ENCODE peak calls at places on chromosomes 4 and X, in eight cellular contexts. H, Z, Q, W, K, G, N and R are unnamed samples. For H3K4me1, the result is how much of the 10 kb centered on the place peaks cover.

GRCh38 chr4:72468904-72469502 is 100.0 kb downstream of the ADAMTS3 start:
- DNase-seq in K (peak), G (no peak), Z (no peak), N (no peak), H (no peak), Q (peak), W (no peak), R (no peak)

GRCh38 chrX:151973262-151973661 is 1.2 kb downstream of the GABRE start:
- DNase-seq in G (no peak), W (no peak), K (no peak), Z (no peak), Q (no peak), N (no peak), H (no peak), R (no peak)

GRCh38 chr4:184911310-184911709 is 85.5 kb upstream of the ACSL1 start:
- DNase-seq in W (no peak), Z (no peak), K (peak), G (no peak), N (no peak), H (no peak), Q (no peak), R (no peak)

GRCh38 chrX:53684415-53685192 is 1.9 kb downstream of the HUWE1 start:
- DNase-seq in H (no peak), W (no peak), Q (no peak), G (no peak), Z (no peak), K (no peak), N (no peak), R (peak)

GRCh38 chr4:180407273-180407885 is 1835.8 kb upstream of the TENM3 start:
- DNase-seq in H (no peak), N (no peak), Q (no peak), W (no peak), Z (no peak), G (no peak), K (no peak), R (no peak)

GRCh38 chr4:80184053-80184790 is 13.1 kb upstream of the PRDM8 start:
- DNase-seq in K (peak), G (peak), W (peak), Q (peak), H (peak), Z (peak), N (peak), R (peak)

GRCh38 chrX:84932814-84933213 is 70.9 kb upstream of the APOOL start:
- DNase-seq in Q (no peak), Z (no peak), H (no peak), K (no peak), N (no peak), G (no peak), W (no peak), R (no peak)

GRCh38 chr4:15682790-15683495 is 1.3 kb downstream of the FAM200B start:
- DNase-seq in K (no peak), W (no peak), G (no peak), H (no peak), Z (no peak), N (no peak), Q (peak), R (no peak)

GRCh38 chrX:102837843-102838242 is 99.2 kb upstream of the RAB40AL start:
- DNase-seq in N (no peak), K (no peak), W (no peak), Z (no peak), H (no peak), G (no peak), Q (peak), R (no peak)

GRCh38 chr4:122224348-122224747 is 72.2 kb downstream of the BLTP1 start:
- DNase-seq in H (no peak), Z (no peak), K (no peak), N (no peak), Q (no peak), W (peak), G (no peak), R (no peak)

GRCh38 chr4:19038231-19038630 is 1016.7 kb upstream of the LCORL start:
- DNase-seq in N (no peak), K (no peak), Z (no peak), G (no peak), Q (no peak), W (no peak), H (no peak), R (no peak)

GRCh38 chrX:37912286-37912685 is 64.9 kb upstream of the DYNLT3 start:
- DNase-seq in Z (no peak), Q (peak), W (no peak), N (no peak), H (no peak), G (no peak), K (peak), R (no peak)

GRCh38 chr4:152114562-152114961 is 353.8 kb upstream of the GATB start:
- DNase-seq in Q (no peak), W (no peak), N (no peak), G (no peak), Z (no peak), K (no peak), H (no peak), R (no peak)

GRCh38 chrX:154298312-154298711 is 2.7 kb downstream of the TKTL1 start:
- DNase-seq in Z (no peak), N (no peak), H (no peak), K (no peak), G (peak), Q (no peak), W (no peak), R (peak)

GRCh38 chrX:49199906-49200771 is at the start of gene SYP:
- DNase-seq in Q (peak), W (peak), Z (peak), H (peak), N (peak), G (peak), K (peak), R (peak)

GRCh38 chrX:49197543-49198087 is 2.4 kb downstream of the SYP start:
- DNase-seq in W (no peak), K (no peak), Q (no peak), N (no peak), G (no peak), Z (no peak), H (no peak), R (no peak)

GRCh38 chrX:49202022-49202421 is 2.0 kb upstream of the SYP start:
- DNase-seq in H (no peak), K (no peak), W (no peak), N (no peak), G (no peak), Q (peak), Z (no peak), R (no peak)

GRCh38 chrX:49198540-49199314 is 1.3 kb downstream of the SYP start:
- DNase-seq in Z (no peak), H (no peak), W (no peak), Q (no peak), N (no peak), K (no peak), G (no peak), R (no peak)

DNA sequence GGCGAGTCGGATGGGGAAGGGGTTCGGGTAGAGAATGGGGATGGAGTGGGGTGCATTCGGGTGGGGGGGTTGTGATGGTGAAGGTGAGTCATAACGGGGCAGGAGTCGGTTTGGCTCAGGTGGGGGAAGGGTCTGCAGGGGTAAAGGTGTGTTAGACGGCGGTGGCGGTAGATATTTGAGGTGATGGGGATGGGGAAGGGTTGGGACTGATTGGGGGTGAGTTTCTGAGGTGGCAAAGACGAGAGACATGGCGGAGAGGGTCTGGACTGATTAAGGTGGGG is 738 bp downstream of the SYP start:
- DNase-seq in N (no peak), H (no peak), Z (no peak), G (no peak), W (no peak), K (no peak), Q (no peak), R (no peak)
- H3K4me3 ChIP-seq in N (no peak), H (no peak), Z (no peak), G (no peak), W (no peak), K (no peak), Q (no peak), R (no peak)

DNA sequence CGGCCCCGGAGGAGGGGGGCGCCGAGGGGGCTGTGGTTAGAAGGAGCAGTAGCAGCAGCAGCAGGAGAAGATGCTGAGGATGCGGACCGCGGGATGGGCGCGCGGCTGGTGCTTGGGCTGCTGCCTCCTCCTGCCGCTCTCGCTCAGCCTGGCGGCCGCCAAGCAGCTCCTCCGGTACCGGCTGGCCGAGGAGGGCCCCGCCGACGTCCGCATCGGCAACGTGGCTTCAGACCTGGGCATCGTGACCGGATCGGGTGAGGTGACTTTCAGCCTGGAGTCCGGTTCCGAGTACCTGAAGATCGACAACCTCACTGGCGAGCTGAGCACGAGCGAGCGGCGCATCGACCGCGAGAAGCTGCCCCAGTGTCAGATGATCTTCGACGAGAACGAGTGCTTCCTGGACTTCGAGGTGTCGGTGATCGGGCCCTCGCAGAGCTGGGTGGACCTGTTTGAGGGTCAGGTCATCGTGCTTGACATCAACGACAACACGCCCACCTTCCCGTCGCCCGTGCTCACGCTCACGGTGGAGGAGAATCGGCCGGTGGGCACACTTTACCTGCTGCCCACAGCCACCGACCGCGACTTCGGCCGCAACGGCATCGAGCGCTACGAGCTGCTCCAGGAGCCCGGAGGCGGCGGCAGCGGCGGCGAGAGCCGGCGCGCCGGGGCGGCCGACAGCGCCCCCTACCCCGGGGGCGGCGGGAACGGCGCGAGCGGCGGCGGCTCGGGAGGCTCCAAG is 1.4 kb downstream of the PCDH7 start:
- DNase-seq in Q (peak), K (peak), G (peak), Z (peak), W (peak), H (peak), N (peak), R (no peak)
- H3K4me1 ChIP-seq in Q (under half), K (under half), G (under half), Z (half or more), W (under half), H (under half), N (under half), R (under half)

GRCh38 chrX:11416600-11416999 is 123.4 kb downstream of the AMELX start:
- DNase-seq in Q (no peak), N (no peak), Z (no peak), W (no peak), K (no peak), G (no peak), H (no peak), R (no peak)
- H3K4me3 ChIP-seq in Q (no peak), N (no peak), Z (no peak), W (no peak), K (no peak), G (no peak), H (no peak), R (no peak)

DNA sequence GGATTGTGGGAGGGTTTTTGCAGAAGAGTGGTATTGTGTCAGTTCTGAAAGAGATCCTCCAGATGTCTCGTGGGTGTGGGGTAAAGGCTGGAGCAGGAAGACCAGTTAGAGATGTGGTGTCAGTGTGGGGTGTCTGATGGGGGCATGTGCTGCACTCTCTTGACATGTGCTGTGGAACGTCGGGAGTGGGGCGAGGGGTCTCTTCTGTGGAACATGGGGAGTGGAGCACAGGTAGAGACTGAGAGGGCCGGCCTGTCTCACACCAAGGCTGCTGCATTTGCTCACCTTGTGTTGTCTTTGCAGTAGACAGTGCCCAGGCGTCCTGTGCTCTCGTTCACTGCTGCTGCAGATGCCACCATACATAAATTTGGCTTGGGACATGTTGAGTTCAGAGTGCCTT is 37.6 kb downstream of the FAM193A start:
- DNase-seq in G (no peak), W (no peak), K (no peak), Q (no peak), Z (no peak), N (no peak), H (no peak), R (no peak)
- H3K4me1 ChIP-seq in G (under half), W (under half), K (under half), Q (under half), Z (under half), N (under half), H (under half), R (half or more)

GRCh38 chr4:165461176-165461835 is 82.5 kb downstream of the CPE start:
- DNase-seq in Z (no peak), Q (no peak), H (no peak), W (peak), G (no peak), K (peak), N (peak), R (no peak)
- H3K4me3 ChIP-seq in Z (no peak), Q (no peak), H (no peak), W (no peak), G (no peak), K (no peak), N (no peak), R (no peak)

GRCh38 chr4:128528177-128528576 is 240.6 kb upstream of the PGRMC2 start:
- DNase-seq in W (no peak), G (no peak), H (no peak), K (no peak), N (no peak), Z (no peak), Q (no peak), R (no peak)
- H3K4me1 ChIP-seq in W (under half), G (under half), H (under half), K (under half), N (under half), Z (half or more), Q (under half), R (under half)

DNA sequence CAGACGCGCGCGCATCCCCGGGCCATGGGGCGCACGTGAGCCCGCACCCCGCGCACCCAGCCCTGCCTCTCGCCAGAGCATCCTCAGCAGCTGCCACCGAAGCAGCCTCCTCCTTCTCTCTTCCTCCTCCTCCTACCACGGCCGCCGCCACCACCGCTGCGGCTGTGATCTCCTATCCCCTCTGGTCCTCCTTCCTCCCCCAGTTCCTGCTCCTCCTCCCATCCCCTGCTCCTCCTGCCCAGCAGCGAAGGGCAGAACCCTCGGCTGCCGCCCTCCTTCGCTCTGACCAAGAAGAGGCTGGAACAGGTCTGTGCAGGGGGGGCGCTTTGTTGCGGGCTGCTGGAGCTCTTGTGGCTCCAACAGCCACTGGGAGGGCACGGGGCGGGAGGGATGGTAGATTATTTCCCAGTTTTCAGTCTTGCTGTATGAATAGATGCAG is 148.7 kb upstream of the CHRDL1 start:
- DNase-seq in H (peak), G (no peak), K (peak), Z (no peak), Q (no peak), N (peak), W (no peak), R (no peak)
- H3K4me3 ChIP-seq in H (no peak), G (no peak), K (no peak), Z (no peak), Q (no peak), N (no peak), W (no peak), R (no peak)